ENCODE peak calls at places on chromosomes 1 and 21, in five cellular contexts. I, Y, U, T and Z are unnamed samples.

GRCh38 chr21:36929622-36930021 is 36.8 kb downstream of the HLCS start:
- DNase-seq in I (no peak), Y (no peak), U (no peak), T (no peak), Z (peak; percentile 63)

GRCh38 chr1:201365251-201365650 is 12.2 kb downstream of the TNNT2 start:
- DNase-seq in I (no peak), Y (no peak), U (no peak), T (no peak), Z (no peak)

GRCh38 chr1:153919879-153920852 is 2.6 kb downstream of the GATAD2B start:
- DNase-seq in I (peak; percentile 65), Y (no peak), U (no peak), T (no peak), Z (peak; percentile 26)

GRCh38 chr1:205444931-205445652 is 10.8 kb downstream of the BLACAT1 start:
- DNase-seq in I (no peak), Y (no peak), U (no peak), T (no peak), Z (peak; percentile 98)

GRCh38 chr1:5373281-5373680 is 618.9 kb downstream of the NPHP4 start:
- DNase-seq in I (no peak), Y (no peak), U (no peak), T (no peak), Z (no peak)

GRCh38 chr1:232271991-232272589 is 357.8 kb downstream of the SIPA1L2 start:
- DNase-seq in I (peak; percentile 5), Y (no peak), U (no peak), T (peak; percentile 42), Z (no peak)

GRCh38 chr1:66294692-66295384 is 239.1 kb upstream of the SGIP1 start:
- DNase-seq in I (no peak), Y (no peak), U (no peak), T (no peak), Z (no peak)

GRCh38 chr1:172146149-172146850 is 274.2 kb upstream of the C1orf105 start:
- DNase-seq in I (no peak), Y (no peak), U (no peak), T (no peak), Z (no peak)

GRCh38 chr1:41109316-41110263 is 88.1 kb upstream of the SLFNL1 start:
- DNase-seq in I (peak; percentile 48), Y (no peak), U (peak; percentile 47), T (peak; percentile 93), Z (no peak)

GRCh38 chr1:118158918-118159317 is 26.1 kb downstream of the SPAG17 start:
- DNase-seq in I (no peak), Y (no peak), U (peak; percentile 51), T (no peak), Z (no peak)

GRCh38 chr21:33069994-33070811 is at the start of gene OLIG1:
- DNase-seq in I (no peak), Y (no peak), U (no peak), T (no peak), Z (peak; percentile 36)

GRCh38 chr1:170494369-170494768 is 37.6 kb upstream of the GORAB start:
- DNase-seq in I (no peak), Y (no peak), U (no peak), T (no peak), Z (peak; percentile 70)

GRCh38 chr1:3323021-3323790 is 131.3 kb upstream of the ARHGEF16 start:
- DNase-seq in I (no peak), Y (no peak), U (no peak), T (no peak), Z (no peak)

GRCh38 chr1:155379180-155379876 is 58.6 kb downstream of the RUSC1 start:
- DNase-seq in I (no peak), Y (no peak), U (no peak), T (no peak), Z (peak; percentile 82)

GRCh38 chr21:14361958-14362357 is 21.0 kb downstream of the HSPA13 start:
- DNase-seq in I (no peak), Y (no peak), U (no peak), T (no peak), Z (no peak)